ENCODE peak calls at places on chromosomes 13 and 19, in six cellular contexts. Q is uterus, C is body of pancreas, H is heart left ventricle, J is A549, U is transverse colon. Y is an unnamed sample. For H3K4me1, the result is how much of the 10 kb centered on the place peaks cover.

GRCh38 chr19:7992575-7992974 is 12.9 kb downstream of the ELAVL1 start:
- DNase-seq in H (no peak), U (no peak), C (no peak), J (no peak), Q (no peak), Y (no peak)

GRCh38 chr13:62250501-62251175 is 835.0 kb upstream of the PCDH20 start:
- DNase-seq in Q (no peak), U (no peak), C (no peak), H (no peak), J (no peak), Y (no peak)

GRCh38 chr13:42973581-42973980 is 18.5 kb downstream of the EPSTI1 start:
- DNase-seq in C (no peak), U (no peak), H (no peak), J (no peak), Q (no peak), Y (no peak)

GRCh38 chr19:40177286-40178070 is 13.7 kb upstream of the MAP3K10 start:
- DNase-seq in J (no peak), U (no peak), C (no peak), Q (no peak), H (no peak), Y (no peak)

GRCh38 chr13:62094937-62095336 is 679.3 kb upstream of the PCDH20 start:
- DNase-seq in J (no peak), C (no peak), H (no peak), U (no peak), Q (no peak), Y (no peak)

GRCh38 chr13:44591316-44591715 is 15.2 kb upstream of the TSC22D1 start:
- DNase-seq in U (no peak), Q (no peak), C (no peak), J (peak), H (no peak), Y (no peak)

GRCh38 chr13:71327266-71327665 is 539.7 kb downstream of the DACH1 start:
- DNase-seq in C (no peak), Q (no peak), U (no peak), H (no peak), J (no peak), Y (no peak)

GRCh38 chr19:58261968-58262921 is 16.5 kb upstream of the ZNF8 start:
- DNase-seq in U (no peak), H (no peak), J (no peak), Q (no peak), C (no peak), Y (no peak)

GRCh38 chr13:63107163-63107935 is 1691.7 kb upstream of the PCDH20 start:
- DNase-seq in H (no peak), C (no peak), J (peak), U (no peak), Q (no peak), Y (no peak)

GRCh38 chr13:41568990-41569387 is 111.6 kb downstream of the RGCC start:
- DNase-seq in C (no peak), J (no peak), U (no peak), Q (no peak), H (no peak), Y (no peak)

GRCh38 chr13:99700468-99700867 is 199.2 kb downstream of the TM9SF2 start:
- DNase-seq in Q (no peak), H (no peak), J (no peak), C (no peak), U (no peak), Y (no peak)

GRCh38 chr19:14114854-14115253 is 2.7 kb downstream of the PRKACA start:
- DNase-seq in J (peak), H (peak), U (peak), C (peak), Q (no peak), Y (peak)

GRCh38 chr13:100625447-100625846 is 36.9 kb upstream of the GGACT start:
- DNase-seq in H (no peak), U (no peak), Q (no peak), J (no peak), C (no peak), Y (no peak)

GRCh38 chr19:9070066-9070465 is 16.8 kb upstream of the OR1M1 start:
- DNase-seq in C (no peak), H (no peak), U (no peak), Q (no peak), J (no peak), Y (no peak)

GRCh38 chr13:20424959-20425358 is 100.7 kb downstream of the CRYL1 start:
- DNase-seq in Q (no peak), J (no peak), U (no peak), H (peak), C (no peak), Y (no peak)

GRCh38 chr19:4082172-4082571 is 15.5 kb upstream of the ZBTB7A start:
- DNase-seq in C (no peak), Q (no peak), J (no peak), H (no peak), U (no peak), Y (no peak)

GRCh38 chr13:113421673-113422270 is 31.5 kb downstream of the ADPRHL1 start:
- DNase-seq in C (no peak), Q (peak), U (no peak), J (no peak), H (no peak), Y (no peak)

GRCh38 chr13:40130871-40131636 is 475.6 kb downstream of the COG6 start:
- DNase-seq in J (peak), C (no peak), U (peak), H (no peak), Q (no peak), Y (peak)

GRCh38 chr19:16897572-16898056 is 8.8 kb downstream of the F2RL3 start:
- DNase-seq in U (peak), J (no peak), H (no peak), Q (no peak), C (peak), Y (peak)

GRCh38 chr19:55179570-55180484 is at the start of gene SYT5:
- DNase-seq in Q (no peak), C (peak), U (peak), J (peak), H (peak), Y (peak)

GRCh38 chr13:72680353-72680752 is 47.1 kb downstream of the MZT1 start:
- DNase-seq in H (no peak), U (no peak), Q (no peak), C (no peak), J (no peak), Y (no peak)

GRCh38 chr13:45542391-45542790 is 73.1 kb downstream of the ERICH6B start:
- DNase-seq in H (no peak), C (no peak), J (no peak), Q (no peak), U (no peak), Y (no peak)

GRCh38 chr19:13002389-13002898 is 7.2 kb downstream of the NFIX start:
- DNase-seq in C (peak), U (no peak), H (peak), Q (no peak), J (no peak), Y (no peak)

GRCh38 chr19:46721269-46722003 is 4.5 kb upstream of the PRKD2 start:
- DNase-seq in H (no peak), J (peak), Q (no peak), U (no peak), C (no peak), Y (no peak)

GRCh38 chr19:18590273-18591272 is 2.0 kb downstream of the REX1BD start:
- DNase-seq in Q (no peak), H (no peak), C (no peak), U (peak), J (peak), Y (peak)

GRCh38 chr13:92590503-92590908 is 636.1 kb upstream of the GPC6 start:
- DNase-seq in Q (no peak), U (no peak), H (no peak), C (no peak), J (no peak), Y (no peak)

GRCh38 chr13:49972709-49973108 is 24.1 kb upstream of the TRIM13 start:
- DNase-seq in H (no peak), U (no peak), J (no peak), Q (no peak), C (no peak), Y (no peak)

GRCh38 chr13:114062754-114063153 is 69.7 kb downstream of the RASA3 start:
- DNase-seq in Q (no peak), C (no peak), H (no peak), J (no peak), U (no peak), Y (no peak)

GRCh38 chr19:13835791-13836723 is 40.8 kb downstream of the ZSWIM4 start:
- DNase-seq in U (no peak), C (no peak), H (peak), Q (no peak), J (no peak), Y (peak)

GRCh38 chr13:53131361-53131760 is 102.7 kb downstream of the OLFM4 start:
- DNase-seq in C (no peak), H (no peak), J (no peak), U (no peak), Q (no peak), Y (no peak)

GRCh38 chr13:95627590-95627989 is 16.9 kb downstream of the DZIP1 start:
- DNase-seq in J (no peak), Q (no peak), C (no peak), H (no peak), U (no peak), Y (no peak)

GRCh38 chr19:39557791-39558622 is 18.0 kb upstream of the EID2 start:
- DNase-seq in J (no peak), Q (no peak), C (no peak), H (no peak), U (no peak), Y (no peak)

GRCh38 chr19:34408421-34408820 is 4.2 kb downstream of the PDCD2L start:
- DNase-seq in Q (no peak), H (no peak), J (no peak), U (no peak), C (no peak), Y (no peak)

GRCh38 chr19:10553087-10553667 is 9.5 kb downstream of the ATG4D start:
- DNase-seq in Q (no peak), J (no peak), C (no peak), U (no peak), H (no peak), Y (no peak)

GRCh38 chr19:42235181-42235580 is 7.2 kb downstream of the GSK3A start:
- DNase-seq in J (no peak), H (no peak), C (no peak), Q (no peak), U (no peak), Y (no peak)

GRCh38 chr19:54137114-54137912 is at the start of gene CNOT3:
- DNase-seq in C (peak), J (peak), H (peak), U (peak), Q (peak), Y (peak)
- TF ChIP-seq POLR2A in C (peak), J (peak), H (peak), U (peak), Q (peak), Y (peak)

GRCh38 chr19:45418812-45419211 is 4.9 kb downstream of the ERCC1 start:
- DNase-seq in C (no peak), U (no peak), J (no peak), H (no peak), Q (no peak), Y (no peak)
- H3K27ac ChIP-seq in C (no peak), U (no peak), J (no peak), H (no peak), Q (no peak), Y (no peak)

DNA sequence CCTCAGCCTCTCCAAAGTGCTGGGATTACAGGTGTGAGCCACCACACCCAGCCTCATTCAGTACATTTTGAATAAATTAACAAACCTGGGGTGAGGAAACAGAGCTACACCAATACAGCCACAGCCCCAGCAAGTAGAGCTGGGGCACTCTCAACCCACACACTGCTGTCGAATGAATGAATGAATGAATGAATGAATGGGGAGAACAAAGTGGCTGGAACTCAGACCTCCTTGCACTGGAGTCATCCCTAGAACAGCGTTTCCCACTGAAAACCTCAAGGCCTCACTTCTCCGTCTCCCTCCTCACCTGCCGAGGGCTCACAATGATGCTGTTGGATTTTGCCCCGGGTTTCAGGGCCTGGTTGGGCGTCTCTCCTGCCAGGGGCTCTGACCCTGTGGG is 2.8 kb downstream of the ERCC1 start:
- DNase-seq in U (no peak), H (no peak), Q (no peak), J (no peak), C (no peak), Y (no peak)
- H3K4me1 ChIP-seq in U (under half), H (under half), Q (under half), J (under half), C (under half), Y (under half)

GRCh38 chr13:110869805-110870706 is 44.8 kb downstream of the ANKRD10 start:
- DNase-seq in Q (peak), J (peak), C (peak), H (peak), U (peak), Y (peak)
- TF ChIP-seq POLR2A in Q (no peak), J (no peak), C (peak), H (no peak), U (no peak), Y (peak)

DNA sequence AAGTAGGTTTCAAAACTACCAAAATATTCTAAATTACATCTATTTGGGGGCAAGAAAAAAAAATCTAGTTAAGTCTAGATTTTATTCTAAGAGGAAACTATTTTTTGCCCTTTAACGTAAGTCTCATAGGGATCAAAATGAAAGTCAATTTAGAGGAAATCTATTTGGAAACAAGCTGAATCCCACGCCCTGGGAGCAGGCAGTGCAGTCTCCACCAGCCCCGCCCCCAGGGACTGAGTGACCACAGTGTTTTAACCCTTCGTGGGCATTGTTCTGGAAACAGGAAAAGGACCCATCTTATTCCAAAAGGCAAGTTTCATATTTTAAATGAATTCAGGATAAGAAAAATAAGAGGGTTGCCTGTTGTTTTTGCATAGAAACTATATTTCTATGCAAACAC is 209.7 kb downstream of the SPRY2 start:
- DNase-seq in Q (peak), C (peak), U (peak), H (peak), J (peak), Y (peak)
- H3K27ac ChIP-seq in Q (peak), C (peak), U (peak), H (peak), J (peak), Y (peak)

DNA sequence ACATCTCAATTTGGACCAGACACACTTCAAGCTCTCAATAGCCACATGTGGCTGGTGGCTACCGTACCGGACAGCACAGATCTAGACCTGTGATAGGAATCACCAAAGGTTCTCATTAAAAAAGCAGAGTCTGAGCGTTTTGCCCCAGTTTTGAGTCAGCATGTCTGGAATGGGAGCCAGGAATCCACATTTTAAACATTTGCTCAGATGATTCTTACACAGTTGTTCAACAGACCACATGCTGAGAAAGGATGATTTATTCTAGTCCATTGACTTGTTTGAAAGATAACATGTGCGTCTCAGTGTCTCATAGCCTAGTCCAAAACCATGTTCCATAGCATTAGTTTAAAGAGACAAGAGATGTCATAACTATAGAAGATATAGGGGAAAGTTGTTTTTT is 53.4 kb downstream of the FLT3 start:
- DNase-seq in H (no peak), Q (no peak), U (no peak), J (no peak), C (no peak), Y (no peak)
- H3K4me1 ChIP-seq in H (under half), Q (under half), U (under half), J (under half), C (under half), Y (under half)